ENCODE peak calls at places on chromosomes 7 and 10, in ten cellular contexts. One of them, this sample, is unnamed.

GRCh38 chr7:148773344-148773743 is 74.6 kb downstream of the CUL1 start:
- DNase-seq in myocyte: no peak
- DNase-seq in NCI-H748 treated with DMSO at 0.1 percent for 48 hours: no peak
- DNase-seq in M059J: no peak
- DNase-seq in AG09319: no peak
- DNase-seq in EL: no peak
- DNase-seq in stimulated activated CD8-positive, alpha-beta memory T cell treated with anti-CD3 and anti-CD28 coated beads, Interleukin-15, amount 100 ng/mL, for 4 hours: peak; percentile 15
- DNase-seq in IMR-90: no peak
- DNase-seq in choroid plexus epithelial cell: peak; percentile 88
- DNase-seq in activated CD4-positive, alpha-beta T cell treated with anti-CD3 and anti-CD28 coated beads for 36 hours: peak; percentile 41
- DNase-seq in this sample: no peak

GRCh38 chr10:34346516-34347150 is 468.5 kb downstream of the PARD3 start:
- DNase-seq in myocyte: no peak
- DNase-seq in NCI-H748 treated with DMSO at 0.1 percent for 48 hours: peak; percentile 3
- DNase-seq in M059J: no peak
- DNase-seq in AG09319: no peak
- DNase-seq in EL: no peak
- DNase-seq in stimulated activated CD8-positive, alpha-beta memory T cell treated with anti-CD3 and anti-CD28 coated beads, Interleukin-15, amount 100 ng/mL, for 4 hours: no peak
- DNase-seq in IMR-90: peak; percentile 80
- DNase-seq in choroid plexus epithelial cell: peak; percentile 23
- DNase-seq in activated CD4-positive, alpha-beta T cell treated with anti-CD3 and anti-CD28 coated beads for 36 hours: no peak
- DNase-seq in this sample: no peak

GRCh38 chr7:98878365-98879197 is at the start of gene TRRAP:
- DNase-seq in myocyte: peak; percentile 83
- DNase-seq in NCI-H748 treated with DMSO at 0.1 percent for 48 hours: peak; percentile 43
- DNase-seq in M059J: peak; percentile 58
- DNase-seq in AG09319: no peak
- DNase-seq in EL: peak; percentile 67
- DNase-seq in stimulated activated CD8-positive, alpha-beta memory T cell treated with anti-CD3 and anti-CD28 coated beads, Interleukin-15, amount 100 ng/mL, for 4 hours: peak; percentile 58
- DNase-seq in IMR-90: peak; percentile 62
- DNase-seq in choroid plexus epithelial cell: peak; percentile 73
- DNase-seq in activated CD4-positive, alpha-beta T cell treated with anti-CD3 and anti-CD28 coated beads for 36 hours: peak; percentile 88
- DNase-seq in this sample: peak; percentile 86

GRCh38 chr10:2341298-2341697 is 604.0 kb upstream of the ADARB2 start:
- DNase-seq in myocyte: no peak
- DNase-seq in NCI-H748 treated with DMSO at 0.1 percent for 48 hours: no peak
- DNase-seq in M059J: no peak
- DNase-seq in AG09319: no peak
- DNase-seq in EL: no peak
- DNase-seq in stimulated activated CD8-positive, alpha-beta memory T cell treated with anti-CD3 and anti-CD28 coated beads, Interleukin-15, amount 100 ng/mL, for 4 hours: no peak
- DNase-seq in IMR-90: no peak
- DNase-seq in choroid plexus epithelial cell: no peak
- DNase-seq in activated CD4-positive, alpha-beta T cell treated with anti-CD3 and anti-CD28 coated beads for 36 hours: no peak
- DNase-seq in this sample: no peak

GRCh38 chr10:21279217-21279575 is 246.3 kb downstream of the SKIDA1 start:
- DNase-seq in myocyte: no peak
- DNase-seq in NCI-H748 treated with DMSO at 0.1 percent for 48 hours: no peak
- DNase-seq in M059J: no peak
- DNase-seq in AG09319: no peak
- DNase-seq in EL: no peak
- DNase-seq in stimulated activated CD8-positive, alpha-beta memory T cell treated with anti-CD3 and anti-CD28 coated beads, Interleukin-15, amount 100 ng/mL, for 4 hours: no peak
- DNase-seq in IMR-90: no peak
- DNase-seq in choroid plexus epithelial cell: no peak
- DNase-seq in activated CD4-positive, alpha-beta T cell treated with anti-CD3 and anti-CD28 coated beads for 36 hours: no peak
- DNase-seq in this sample: no peak

GRCh38 chr7:285731-286130 is 4.2 kb upstream of the FOXL3 start:
- DNase-seq in myocyte: no peak
- DNase-seq in NCI-H748 treated with DMSO at 0.1 percent for 48 hours: no peak
- DNase-seq in M059J: no peak
- DNase-seq in AG09319: no peak
- DNase-seq in EL: no peak
- DNase-seq in stimulated activated CD8-positive, alpha-beta memory T cell treated with anti-CD3 and anti-CD28 coated beads, Interleukin-15, amount 100 ng/mL, for 4 hours: no peak
- DNase-seq in IMR-90: no peak
- DNase-seq in choroid plexus epithelial cell: no peak
- DNase-seq in activated CD4-positive, alpha-beta T cell treated with anti-CD3 and anti-CD28 coated beads for 36 hours: no peak
- DNase-seq in this sample: no peak

GRCh38 chr7:153567426-153567825 is 484.8 kb upstream of the DPP6 start:
- DNase-seq in myocyte: no peak
- DNase-seq in NCI-H748 treated with DMSO at 0.1 percent for 48 hours: no peak
- DNase-seq in M059J: no peak
- DNase-seq in AG09319: no peak
- DNase-seq in EL: no peak
- DNase-seq in stimulated activated CD8-positive, alpha-beta memory T cell treated with anti-CD3 and anti-CD28 coated beads, Interleukin-15, amount 100 ng/mL, for 4 hours: no peak
- DNase-seq in IMR-90: no peak
- DNase-seq in choroid plexus epithelial cell: no peak
- DNase-seq in activated CD4-positive, alpha-beta T cell treated with anti-CD3 and anti-CD28 coated beads for 36 hours: no peak
- DNase-seq in this sample: no peak

GRCh38 chr7:49643321-49643720 is 130.1 kb upstream of the VWC2 start:
- DNase-seq in myocyte: no peak
- DNase-seq in NCI-H748 treated with DMSO at 0.1 percent for 48 hours: no peak
- DNase-seq in M059J: no peak
- DNase-seq in AG09319: no peak
- DNase-seq in EL: no peak
- DNase-seq in stimulated activated CD8-positive, alpha-beta memory T cell treated with anti-CD3 and anti-CD28 coated beads, Interleukin-15, amount 100 ng/mL, for 4 hours: no peak
- DNase-seq in IMR-90: no peak
- DNase-seq in choroid plexus epithelial cell: no peak
- DNase-seq in activated CD4-positive, alpha-beta T cell treated with anti-CD3 and anti-CD28 coated beads for 36 hours: no peak
- DNase-seq in this sample: peak; percentile 16

GRCh38 chr10:10758306-10758705 is 259.4 kb upstream of the CELF2 start:
- DNase-seq in myocyte: peak; percentile 42
- DNase-seq in NCI-H748 treated with DMSO at 0.1 percent for 48 hours: no peak
- DNase-seq in M059J: no peak
- DNase-seq in AG09319: no peak
- DNase-seq in EL: no peak
- DNase-seq in stimulated activated CD8-positive, alpha-beta memory T cell treated with anti-CD3 and anti-CD28 coated beads, Interleukin-15, amount 100 ng/mL, for 4 hours: no peak
- DNase-seq in IMR-90: no peak
- DNase-seq in choroid plexus epithelial cell: no peak
- DNase-seq in activated CD4-positive, alpha-beta T cell treated with anti-CD3 and anti-CD28 coated beads for 36 hours: no peak
- DNase-seq in this sample: no peak

GRCh38 chr7:134851141-134851540 is 71.7 kb downstream of the CALD1 start:
- DNase-seq in myocyte: no peak
- DNase-seq in NCI-H748 treated with DMSO at 0.1 percent for 48 hours: no peak
- DNase-seq in M059J: no peak
- DNase-seq in AG09319: no peak
- DNase-seq in EL: no peak
- DNase-seq in stimulated activated CD8-positive, alpha-beta memory T cell treated with anti-CD3 and anti-CD28 coated beads, Interleukin-15, amount 100 ng/mL, for 4 hours: no peak
- DNase-seq in IMR-90: no peak
- DNase-seq in choroid plexus epithelial cell: no peak
- DNase-seq in activated CD4-positive, alpha-beta T cell treated with anti-CD3 and anti-CD28 coated beads for 36 hours: no peak
- DNase-seq in this sample: no peak

GRCh38 chr7:31258391-31258790 is 82.1 kb downstream of the NEUROD6 start:
- DNase-seq in myocyte: no peak
- DNase-seq in NCI-H748 treated with DMSO at 0.1 percent for 48 hours: no peak
- DNase-seq in M059J: no peak
- DNase-seq in AG09319: no peak
- DNase-seq in EL: no peak
- DNase-seq in stimulated activated CD8-positive, alpha-beta memory T cell treated with anti-CD3 and anti-CD28 coated beads, Interleukin-15, amount 100 ng/mL, for 4 hours: no peak
- DNase-seq in IMR-90: no peak
- DNase-seq in choroid plexus epithelial cell: no peak
- DNase-seq in activated CD4-positive, alpha-beta T cell treated with anti-CD3 and anti-CD28 coated beads for 36 hours: no peak
- DNase-seq in this sample: no peak

GRCh38 chr10:73110345-73110849 is at the start of gene NUDT13:
- DNase-seq in myocyte: peak; percentile 90
- DNase-seq in NCI-H748 treated with DMSO at 0.1 percent for 48 hours: no peak
- DNase-seq in M059J: no peak
- DNase-seq in AG09319: no peak
- DNase-seq in EL: peak; percentile 78
- DNase-seq in stimulated activated CD8-positive, alpha-beta memory T cell treated with anti-CD3 and anti-CD28 coated beads, Interleukin-15, amount 100 ng/mL, for 4 hours: no peak
- DNase-seq in IMR-90: peak; percentile 73
- DNase-seq in choroid plexus epithelial cell: peak; percentile 85
- DNase-seq in activated CD4-positive, alpha-beta T cell treated with anti-CD3 and anti-CD28 coated beads for 36 hours: peak; percentile 60
- DNase-seq in this sample: no peak

GRCh38 chr7:157518514-157519175 is 181.8 kb downstream of the DNAJB6 start:
- DNase-seq in myocyte: no peak
- DNase-seq in NCI-H748 treated with DMSO at 0.1 percent for 48 hours: no peak
- DNase-seq in M059J: no peak
- DNase-seq in AG09319: no peak
- DNase-seq in EL: no peak
- DNase-seq in stimulated activated CD8-positive, alpha-beta memory T cell treated with anti-CD3 and anti-CD28 coated beads, Interleukin-15, amount 100 ng/mL, for 4 hours: no peak
- DNase-seq in IMR-90: no peak
- DNase-seq in choroid plexus epithelial cell: no peak
- DNase-seq in activated CD4-positive, alpha-beta T cell treated with anti-CD3 and anti-CD28 coated beads for 36 hours: no peak
- DNase-seq in this sample: no peak